ENCODE peak calls at places on chromosome 9, in nine cellular contexts. E, K, M, Q, V, Z, I, C and G are unnamed samples.

GRCh38 chr9:37262410-37262809 is 142.0 kb downstream of the ZCCHC7 start:
- DNase-seq in Z (peak; percentile 57), Q (no peak), M (peak; percentile 58), E (no peak), I (no peak), V (no peak), C (peak; percentile 31), K (no peak), G (no peak)

GRCh38 chr9:128448746-128449145 is 7.1 kb upstream of the ODF2 start:
- DNase-seq in M (no peak), K (no peak), V (no peak), I (no peak), E (no peak), C (no peak), Q (no peak), Z (no peak), G (no peak)

GRCh38 chr9:114614373-114614772 is 3.3 kb downstream of the TMEM268 start:
- DNase-seq in Z (no peak), K (no peak), I (no peak), E (no peak), Q (no peak), V (no peak), M (no peak), C (no peak), G (no peak)

GRCh38 chr9:77751341-77752091 is 103.4 kb upstream of the GNA14 start:
- DNase-seq in E (peak; percentile 80), M (peak; percentile 70), C (no peak), Z (peak; percentile 69), K (no peak), V (no peak), Q (peak; percentile 36), I (no peak), G (peak; percentile 4)

GRCh38 chr9:119365291-119366027 is 3.8 kb downstream of the BRINP1 start:
- DNase-seq in V (no peak), Q (no peak), E (no peak), I (no peak), C (peak; percentile 53), M (peak; percentile 89), Z (peak; percentile 74), K (no peak), G (peak; percentile 20)

GRCh38 chr9:99025616-99026270 is 79.2 kb upstream of the TGFBR1 start:
- DNase-seq in I (no peak), V (no peak), Z (no peak), E (no peak), M (no peak), Q (no peak), K (no peak), C (no peak), G (no peak)

GRCh38 chr9:136484153-136485048 is 1.6 kb upstream of the SEC16A start:
- DNase-seq in E (no peak), Q (peak; percentile 47), M (peak; percentile 21), C (peak; percentile 54), Z (peak; percentile 67), I (peak; percentile 76), V (peak; percentile 27), K (peak; percentile 88), G (no peak)

GRCh38 chr9:113720495-113720894 is 155.6 kb upstream of the ZNF618 start:
- DNase-seq in I (no peak), K (no peak), Z (no peak), C (no peak), M (no peak), Q (no peak), V (no peak), E (no peak), G (no peak)

GRCh38 chr9:108278341-108278740 is 577.4 kb downstream of the ACTL7B start:
- DNase-seq in I (no peak), Q (no peak), Z (no peak), E (no peak), C (no peak), K (no peak), V (no peak), M (no peak), G (no peak)

GRCh38 chr9:8751531-8751930 is 952.0 kb upstream of the DMAC1 start:
- DNase-seq in K (no peak), C (no peak), I (no peak), Q (no peak), V (no peak), M (peak; percentile 13), Z (no peak), E (no peak), G (no peak)

GRCh38 chr9:6490863-6491262 is 77.9 kb downstream of the UHRF2 start:
- DNase-seq in K (no peak), Z (no peak), E (no peak), I (no peak), C (no peak), Q (no peak), V (no peak), M (no peak), G (no peak)

GRCh38 chr9:98860871-98861293 is 53.4 kb downstream of the GALNT12 start:
- DNase-seq in K (no peak), I (peak; percentile 31), V (no peak), E (peak; percentile 97), Q (peak; percentile 64), Z (peak; percentile 93), M (peak; percentile 54), C (peak; percentile 89), G (peak; percentile 90)

GRCh38 chr9:129282308-129283211 is 104.5 kb upstream of the IER5L start:
- DNase-seq in I (no peak), E (no peak), Q (peak; percentile 24), C (peak; percentile 18), M (no peak), Z (no peak), K (peak; percentile 76), V (no peak), G (no peak)

GRCh38 chr9:97374811-97375210 is 37.1 kb upstream of the TDRD7 start:
- DNase-seq in Z (no peak), Q (no peak), I (no peak), K (no peak), V (no peak), M (no peak), C (no peak), E (no peak), G (no peak)

DNA sequence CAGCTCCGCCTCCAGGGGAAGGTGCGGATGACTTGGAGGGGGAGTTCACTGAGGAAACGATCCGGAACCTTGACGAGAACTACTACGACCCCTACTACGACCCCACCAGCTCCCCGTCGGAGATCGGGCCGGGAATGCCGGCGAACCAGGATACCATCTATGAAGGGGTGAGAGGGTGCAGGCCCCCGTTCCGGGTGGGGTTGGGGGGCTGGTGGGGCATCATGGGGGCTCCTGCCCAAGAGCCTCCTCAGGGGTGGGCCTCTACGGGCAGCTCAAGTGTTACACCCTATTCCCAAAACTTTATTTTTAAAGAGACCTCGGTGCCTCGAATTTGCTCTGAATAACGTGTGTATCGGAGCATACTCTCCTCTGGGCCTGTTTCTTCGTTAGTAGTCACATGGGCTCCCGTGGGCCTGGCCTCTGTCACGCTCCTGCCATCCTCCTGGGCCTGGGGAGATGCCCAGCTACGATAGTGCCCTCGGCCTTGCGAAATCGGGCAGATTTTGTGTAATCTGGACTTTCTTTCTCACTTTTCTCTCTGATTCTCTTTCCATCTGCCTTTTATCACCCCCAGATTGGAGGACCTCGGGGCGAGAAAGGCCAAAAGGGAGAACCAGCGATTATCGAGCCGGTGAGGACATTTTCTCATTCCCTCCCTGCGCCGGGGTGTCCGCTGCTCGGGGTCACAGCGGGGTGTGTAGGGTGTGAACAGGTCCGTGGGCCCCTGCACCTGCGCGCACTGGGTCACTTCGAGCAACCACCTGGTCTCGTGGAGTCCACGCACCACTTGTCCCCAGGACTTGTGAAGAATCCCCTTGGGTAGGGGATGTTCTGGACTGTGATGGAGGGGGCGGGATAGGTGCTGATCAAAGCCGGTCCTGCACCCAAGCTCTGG is 90.1 kb downstream of the COL5A1 start:
- DNase-seq in E (no peak), I (no peak), V (no peak), K (peak; percentile 51), Q (no peak), M (no peak), C (no peak), Z (no peak), G (no peak)
- H3K36me3 ChIP-seq in E (peaks cover 63% of the 10 kb centered on the region), I (no peaks in the 10 kb centered on the region), V (no peaks in the 10 kb centered on the region), K (no peaks in the 10 kb centered on the region), Q (no peaks in the 10 kb centered on the region), M (no peaks in the 10 kb centered on the region), C (peaks cover 6% of the 10 kb centered on the region), Z (peaks cover 48% of the 10 kb centered on the region), G (peaks cover 20% of the 10 kb centered on the region)

GRCh38 chr9:89354471-89354870 is 36.2 kb downstream of the SECISBP2 start:
- DNase-seq in E (no peak), Q (no peak), V (no peak), K (no peak), I (no peak), C (no peak), M (no peak), Z (no peak), G (no peak)
- H3K36me3 ChIP-seq in E (peaks cover 28% of the 10 kb centered on the region), Q (no peaks in the 10 kb centered on the region), V (peaks cover 20% of the 10 kb centered on the region), K (peaks cover 6% of the 10 kb centered on the region), I (peaks cover 100% of the 10 kb centered on the region), C (peaks cover 82% of the 10 kb centered on the region), M (peaks cover 4% of the 10 kb centered on the region), Z (peaks cover 24% of the 10 kb centered on the region), G (peaks cover 24% of the 10 kb centered on the region)

GRCh38 chr9:35712762-35713400 is 19.1 kb downstream of the TLN1 start:
- DNase-seq in C (no peak), Z (no peak), Q (no peak), M (no peak), V (no peak), E (no peak), I (no peak), K (no peak), G (no peak)

GRCh38 chr9:35714579-35715252 is 17.3 kb downstream of the TLN1 start:
- DNase-seq in K (no peak), I (no peak), M (no peak), E (no peak), Q (no peak), C (no peak), Z (no peak), V (no peak), G (no peak)

GRCh38 chr9:35716236-35716635 is 15.8 kb downstream of the TLN1 start:
- DNase-seq in Z (peak; percentile 34), V (no peak), I (no peak), Q (no peak), K (no peak), C (no peak), E (no peak), M (no peak), G (peak; percentile 62)

GRCh38 chr9:35713578-35713977 is 18.4 kb downstream of the TLN1 start:
- DNase-seq in E (no peak), C (no peak), M (no peak), K (no peak), Z (no peak), V (no peak), Q (no peak), I (no peak), G (no peak)

GRCh38 chr9:35714123-35714522 is 17.9 kb downstream of the TLN1 start:
- DNase-seq in I (no peak), Z (no peak), M (no peak), K (no peak), Q (no peak), V (no peak), C (no peak), E (no peak), G (no peak)
- H3K36me3 ChIP-seq in I (peaks cover 100% of the 10 kb centered on the region), Z (peaks cover 78% of the 10 kb centered on the region), M (no peaks in the 10 kb centered on the region), K (peaks cover 2% of the 10 kb centered on the region), Q (no peaks in the 10 kb centered on the region), V (peaks cover 24% of the 10 kb centered on the region), C (peaks cover 95% of the 10 kb centered on the region), E (peaks cover 66% of the 10 kb centered on the region), G (peaks cover 95% of the 10 kb centered on the region)

DNA sequence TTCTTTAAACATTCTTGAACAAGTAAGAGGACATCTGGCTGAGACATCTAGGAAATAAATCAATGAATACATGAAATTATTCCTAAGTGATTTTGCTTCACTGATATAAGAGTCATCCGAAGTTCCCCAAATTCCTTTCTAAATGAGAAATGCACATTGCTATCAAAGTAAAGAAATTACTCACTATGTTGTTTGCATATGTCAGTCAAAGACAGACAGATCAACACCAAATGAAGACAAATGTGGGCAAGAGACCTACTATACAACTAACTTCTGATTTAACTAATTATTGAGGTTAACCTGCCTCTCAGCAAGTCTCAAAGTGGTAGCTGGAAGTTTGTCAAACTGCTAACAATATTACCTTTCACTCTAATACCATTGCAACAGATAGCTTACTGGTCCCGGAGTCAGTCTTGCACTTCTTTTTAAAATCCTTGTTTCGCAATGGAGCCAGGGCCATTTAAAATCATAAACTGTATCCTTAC is 13.2 kb downstream of the TUT7 start:
- DNase-seq in M (no peak), Z (peak; percentile 40), Q (no peak), I (no peak), K (no peak), E (no peak), V (no peak), C (no peak), G (no peak)
- H3K36me3 ChIP-seq in M (peaks cover 9% of the 10 kb centered on the region), Z (peaks cover 94% of the 10 kb centered on the region), Q (no peaks in the 10 kb centered on the region), I (peaks cover 100% of the 10 kb centered on the region), K (no peaks in the 10 kb centered on the region), E (peaks cover 10% of the 10 kb centered on the region), V (peaks cover 20% of the 10 kb centered on the region), C (peaks cover 84% of the 10 kb centered on the region), G (peaks cover 62% of the 10 kb centered on the region)